ENCODE peak calls at places on chromosomes 3 and 15, in nine cellular contexts. One of them, this sample, is unnamed.

GRCh38 chr15:49624046-49624445 is 3.2 kb downstream of the DTWD1 start:
- DNase-seq in MM.1S: no peak
- DNase-seq in PC-3: no peak
- DNase-seq in neural progenitor cell: no peak
- DNase-seq in SK-N-SH: no peak
- DNase-seq in HCT116: no peak
- DNase-seq in GM23248: peak; percentile 79
- DNase-seq in OCI-LY7: no peak
- DNase-seq in GM23338: no peak
- DNase-seq in this sample: no peak

GRCh38 chr3:181757694-181758306 is 46.1 kb downstream of the SOX2 start:
- DNase-seq in SK-N-SH: no peak
- DNase-seq in MM.1S: no peak
- DNase-seq in GM23248: no peak
- DNase-seq in GM23338: peak; percentile 37
- DNase-seq in OCI-LY7: no peak
- DNase-seq in neural progenitor cell: peak; percentile 77
- DNase-seq in HCT116: no peak
- DNase-seq in PC-3: no peak
- DNase-seq in this sample: no peak

GRCh38 chr3:73603771-73604171 is 21.0 kb downstream of the PDZRN3 start:
- DNase-seq in HCT116: no peak
- DNase-seq in OCI-LY7: no peak
- DNase-seq in GM23338: no peak
- DNase-seq in GM23248: peak; percentile 86
- DNase-seq in neural progenitor cell: no peak
- DNase-seq in SK-N-SH: peak; percentile 61
- DNase-seq in MM.1S: no peak
- DNase-seq in PC-3: no peak
- DNase-seq in this sample: no peak

GRCh38 chr3:141288331-141288990 is 56.8 kb downstream of the PXYLP1 start:
- DNase-seq in SK-N-SH: no peak
- DNase-seq in PC-3: no peak
- DNase-seq in GM23248: peak; percentile 13
- DNase-seq in OCI-LY7: no peak
- DNase-seq in neural progenitor cell: no peak
- DNase-seq in GM23338: no peak
- DNase-seq in MM.1S: no peak
- DNase-seq in HCT116: no peak
- DNase-seq in this sample: no peak

GRCh38 chr3:159988617-159989251 is at the start of gene IL12A:
- DNase-seq in GM23338: peak; percentile 86
- DNase-seq in MM.1S: peak; percentile 97
- DNase-seq in PC-3: peak; percentile 88
- DNase-seq in neural progenitor cell: peak; percentile 88
- DNase-seq in HCT116: peak; percentile 52
- DNase-seq in GM23248: peak; percentile 80
- DNase-seq in SK-N-SH: peak; percentile 92
- DNase-seq in OCI-LY7: no peak
- DNase-seq in this sample: peak; percentile 90

GRCh38 chr3:144444061-144444460 is 472.4 kb downstream of the DIPK2A start:
- DNase-seq in OCI-LY7: no peak
- DNase-seq in HCT116: no peak
- DNase-seq in neural progenitor cell: no peak
- DNase-seq in GM23338: no peak
- DNase-seq in MM.1S: no peak
- DNase-seq in SK-N-SH: no peak
- DNase-seq in PC-3: no peak
- DNase-seq in GM23248: no peak
- DNase-seq in this sample: no peak

GRCh38 chr3:69948246-69948862 is 51.2 kb upstream of the SAMMSON start:
- DNase-seq in HCT116: peak; percentile 6
- DNase-seq in SK-N-SH: peak; percentile 12
- DNase-seq in neural progenitor cell: peak; percentile 40
- DNase-seq in OCI-LY7: peak; percentile 34
- DNase-seq in GM23338: peak; percentile 65
- DNase-seq in MM.1S: peak; percentile 32
- DNase-seq in GM23248: peak; percentile 68
- DNase-seq in PC-3: peak; percentile 35
- DNase-seq in this sample: peak; percentile 62

GRCh38 chr3:113844622-113845222 is 6.1 kb downstream of the GRAMD1C start:
- DNase-seq in SK-N-SH: peak; percentile 47
- DNase-seq in OCI-LY7: peak; percentile 58
- DNase-seq in GM23338: peak; percentile 48
- DNase-seq in MM.1S: peak; percentile 55
- DNase-seq in PC-3: peak; percentile 78
- DNase-seq in neural progenitor cell: peak; percentile 61
- DNase-seq in GM23248: peak; percentile 65
- DNase-seq in HCT116: no peak
- DNase-seq in this sample: peak; percentile 43

GRCh38 chr15:101536166-101536874 is 46.8 kb upstream of the PCSK6 start:
- DNase-seq in GM23338: no peak
- DNase-seq in OCI-LY7: no peak
- DNase-seq in PC-3: no peak
- DNase-seq in MM.1S: no peak
- DNase-seq in neural progenitor cell: no peak
- DNase-seq in SK-N-SH: peak; percentile 12
- DNase-seq in GM23248: no peak
- DNase-seq in HCT116: no peak
- DNase-seq in this sample: no peak

GRCh38 chr3:133934073-133934970 is 38.6 kb upstream of the RAB6B start:
- DNase-seq in GM23338: no peak
- DNase-seq in GM23248: no peak
- DNase-seq in OCI-LY7: no peak
- DNase-seq in neural progenitor cell: no peak
- DNase-seq in MM.1S: no peak
- DNase-seq in HCT116: no peak
- DNase-seq in SK-N-SH: no peak
- DNase-seq in PC-3: no peak
- DNase-seq in this sample: peak; percentile 40

GRCh38 chr3:152241142-152242067 is 27.3 kb upstream of the MBNL1 start:
- DNase-seq in PC-3: peak; percentile 42
- DNase-seq in GM23248: no peak
- DNase-seq in MM.1S: peak; percentile 61
- DNase-seq in OCI-LY7: no peak
- DNase-seq in neural progenitor cell: no peak
- DNase-seq in SK-N-SH: no peak
- DNase-seq in GM23338: no peak
- DNase-seq in HCT116: no peak
- DNase-seq in this sample: no peak
- H3K4me2 ChIP-seq in PC-3: no peak overlapping the region
- H3K4me2 ChIP-seq in GM23248: no peak overlapping the region
- H3K4me2 ChIP-seq in MM.1S: no peak overlapping the region
- H3K4me2 ChIP-seq in OCI-LY7: peak overlapping the region; percentile 83
- H3K4me2 ChIP-seq in neural progenitor cell: no peak overlapping the region
- H3K4me2 ChIP-seq in SK-N-SH: no peak overlapping the region
- H3K4me2 ChIP-seq in GM23338: no peak overlapping the region
- H3K4me2 ChIP-seq in HCT116: no peak overlapping the region
- H3K4me2 ChIP-seq in this sample: no peak overlapping the region

GRCh38 chr3:60774617-60775016 is 476.6 kb downstream of the FHIT start:
- DNase-seq in HCT116: no peak
- DNase-seq in OCI-LY7: no peak
- DNase-seq in SK-N-SH: no peak
- DNase-seq in GM23248: no peak
- DNase-seq in neural progenitor cell: no peak
- DNase-seq in MM.1S: no peak
- DNase-seq in GM23338: no peak
- DNase-seq in PC-3: peak; percentile 50
- DNase-seq in this sample: no peak
- TF ChIP-seq EZH2phosphoT487 in HCT116: no peak
- TF ChIP-seq EZH2phosphoT487 in OCI-LY7: no peak
- TF ChIP-seq EZH2phosphoT487 in SK-N-SH: no peak
- TF ChIP-seq EZH2phosphoT487 in GM23248: no peak
- TF ChIP-seq EZH2phosphoT487 in neural progenitor cell: no peak
- TF ChIP-seq EZH2phosphoT487 in MM.1S: no peak
- TF ChIP-seq EZH2phosphoT487 in GM23338: no peak
- TF ChIP-seq EZH2phosphoT487 in PC-3: no peak
- TF ChIP-seq EZH2phosphoT487 in this sample: no peak

GRCh38 chr3:58042947-58043707 is 34.9 kb downstream of the FLNB start:
- DNase-seq in neural progenitor cell: no peak
- DNase-seq in OCI-LY7: no peak
- DNase-seq in MM.1S: no peak
- DNase-seq in HCT116: no peak
- DNase-seq in SK-N-SH: no peak
- DNase-seq in PC-3: no peak
- DNase-seq in GM23248: no peak
- DNase-seq in GM23338: no peak
- DNase-seq in this sample: no peak
- H4K20me1 ChIP-seq in neural progenitor cell: peaks cover 63% of the 10 kb centered on the region
- H4K20me1 ChIP-seq in OCI-LY7: no peaks in the 10 kb centered on the region
- H4K20me1 ChIP-seq in MM.1S: peaks cover 7% of the 10 kb centered on the region
- H4K20me1 ChIP-seq in HCT116: no peaks in the 10 kb centered on the region
- H4K20me1 ChIP-seq in SK-N-SH: peaks cover 28% of the 10 kb centered on the region
- H4K20me1 ChIP-seq in PC-3: peaks cover 56% of the 10 kb centered on the region
- H4K20me1 ChIP-seq in GM23248: no peaks in the 10 kb centered on the region
- H4K20me1 ChIP-seq in GM23338: no peaks in the 10 kb centered on the region
- H4K20me1 ChIP-seq in this sample: peaks cover 39% of the 10 kb centered on the region

GRCh38 chr3:71432044-71432970 is 151.2 kb downstream of the FOXP1 start:
- DNase-seq in MM.1S: no peak
- DNase-seq in HCT116: no peak
- DNase-seq in SK-N-SH: no peak
- DNase-seq in PC-3: no peak
- DNase-seq in GM23338: no peak
- DNase-seq in neural progenitor cell: no peak
- DNase-seq in GM23248: no peak
- DNase-seq in OCI-LY7: no peak
- DNase-seq in this sample: no peak
- H3K4me2 ChIP-seq in MM.1S: no peak overlapping the region
- H3K4me2 ChIP-seq in HCT116: no peak overlapping the region
- H3K4me2 ChIP-seq in SK-N-SH: no peak overlapping the region
- H3K4me2 ChIP-seq in PC-3: no peak overlapping the region
- H3K4me2 ChIP-seq in GM23338: no peak overlapping the region
- H3K4me2 ChIP-seq in neural progenitor cell: no peak overlapping the region
- H3K4me2 ChIP-seq in GM23248: no peak overlapping the region
- H3K4me2 ChIP-seq in OCI-LY7: no peak overlapping the region
- H3K4me2 ChIP-seq in this sample: no peak overlapping the region

GRCh38 chr3:14879161-14879888 is 60.6 kb downstream of the FGD5 start:
- DNase-seq in MM.1S: no peak
- DNase-seq in OCI-LY7: no peak
- DNase-seq in HCT116: no peak
- DNase-seq in neural progenitor cell: no peak
- DNase-seq in PC-3: peak; percentile 13
- DNase-seq in SK-N-SH: peak; percentile 54
- DNase-seq in GM23338: peak; percentile 68
- DNase-seq in GM23248: no peak
- DNase-seq in this sample: peak; percentile 30
- TF ChIP-seq EZH2phosphoT487 in MM.1S: no peak
- TF ChIP-seq EZH2phosphoT487 in OCI-LY7: no peak
- TF ChIP-seq EZH2phosphoT487 in HCT116: no peak
- TF ChIP-seq EZH2phosphoT487 in neural progenitor cell: no peak
- TF ChIP-seq EZH2phosphoT487 in PC-3: no peak
- TF ChIP-seq EZH2phosphoT487 in SK-N-SH: no peak
- TF ChIP-seq EZH2phosphoT487 in GM23338: no peak
- TF ChIP-seq EZH2phosphoT487 in GM23248: no peak
- TF ChIP-seq EZH2phosphoT487 in this sample: no peak

GRCh38 chr3:38170722-38171121 is 5.4 kb downstream of the OXSR1 start:
- DNase-seq in HCT116: no peak
- DNase-seq in SK-N-SH: no peak
- DNase-seq in GM23338: no peak
- DNase-seq in neural progenitor cell: no peak
- DNase-seq in OCI-LY7: no peak
- DNase-seq in MM.1S: no peak
- DNase-seq in PC-3: no peak
- DNase-seq in GM23248: no peak
- DNase-seq in this sample: no peak
- H4K20me1 ChIP-seq in HCT116: peaks cover 4% of the 10 kb centered on the region
- H4K20me1 ChIP-seq in SK-N-SH: peaks cover 53% of the 10 kb centered on the region
- H4K20me1 ChIP-seq in GM23338: peaks cover 77% of the 10 kb centered on the region
- H4K20me1 ChIP-seq in neural progenitor cell: peaks cover 88% of the 10 kb centered on the region
- H4K20me1 ChIP-seq in OCI-LY7: peaks cover 54% of the 10 kb centered on the region
- H4K20me1 ChIP-seq in MM.1S: no peaks in the 10 kb centered on the region
- H4K20me1 ChIP-seq in PC-3: peaks cover 77% of the 10 kb centered on the region
- H4K20me1 ChIP-seq in GM23248: peaks cover 27% of the 10 kb centered on the region
- H4K20me1 ChIP-seq in this sample: peaks cover 62% of the 10 kb centered on the region

GRCh38 chr15:67746450-67746849 is 78.9 kb upstream of the SKOR1 start:
- DNase-seq in OCI-LY7: no peak
- DNase-seq in neural progenitor cell: no peak
- DNase-seq in GM23338: peak; percentile 53
- DNase-seq in SK-N-SH: no peak
- DNase-seq in MM.1S: no peak
- DNase-seq in GM23248: no peak
- DNase-seq in HCT116: no peak
- DNase-seq in PC-3: peak; percentile 48
- DNase-seq in this sample: peak; percentile 17
- H3K4me2 ChIP-seq in OCI-LY7: no peak overlapping the region
- H3K4me2 ChIP-seq in neural progenitor cell: no peak overlapping the region
- H3K4me2 ChIP-seq in GM23338: peak overlapping the region; percentile 22
- H3K4me2 ChIP-seq in SK-N-SH: no peak overlapping the region
- H3K4me2 ChIP-seq in MM.1S: no peak overlapping the region
- H3K4me2 ChIP-seq in GM23248: peak overlapping the region; percentile 66
- H3K4me2 ChIP-seq in HCT116: no peak overlapping the region
- H3K4me2 ChIP-seq in PC-3: no peak overlapping the region
- H3K4me2 ChIP-seq in this sample: peak overlapping the region; percentile 16

This sample was measured in hepatocyte.